ENCODE peak calls at places on chromosome 5, in six cellular contexts. M is HT-29, D is OCI-LY7, X is suprapubic skin, O is endodermal cell, F is adipocyte. P is an unnamed sample.

GRCh38 chr5:93054424-93055165 is 526.4 kb downstream of the NR2F1-AS1 start:
- DNase-seq in D (no peak), X (no peak), O (no peak), M (no peak), F (peak; percentile 92), P (peak; percentile 85)

GRCh38 chr5:107263387-107264003 is 407.2 kb downstream of the EFNA5 start:
- DNase-seq in F (no peak), X (no peak), O (no peak), D (peak; percentile 68), M (no peak), P (peak; percentile 38)

GRCh38 chr5:128920345-128921215 is 44.7 kb upstream of the SLC27A6 start:
- DNase-seq in X (no peak), O (no peak), F (peak; percentile 64), D (no peak), M (no peak), P (peak; percentile 60)

GRCh38 chr5:40904205-40904993 is 4.9 kb upstream of the C7 start:
- DNase-seq in M (peak; percentile 86), X (peak; percentile 66), F (peak; percentile 86), D (peak; percentile 52), O (peak; percentile 91), P (peak; percentile 77)

GRCh38 chr5:158054388-158055092 is 195.6 kb upstream of the CLINT1 start:
- DNase-seq in O (no peak), X (no peak), F (no peak), M (no peak), D (no peak), P (no peak)

GRCh38 chr5:149944666-149945065 is at the start of gene PDE6A:
- DNase-seq in F (no peak), M (no peak), X (no peak), O (no peak), D (no peak), P (no peak)

GRCh38 chr5:45696206-45696836 is at the start of gene HCN1:
- DNase-seq in D (no peak), X (peak; percentile 78), F (peak; percentile 16), O (peak; percentile 95), M (no peak), P (peak; percentile 20)

GRCh38 chr5:58022055-58022454 is 437.8 kb downstream of the PLK2 start:
- DNase-seq in D (no peak), F (no peak), X (no peak), M (no peak), O (no peak), P (peak; percentile 42)

GRCh38 chr5:26563979-26564378 is 474.4 kb downstream of the CDH9 start:
- DNase-seq in F (no peak), M (no peak), O (no peak), D (no peak), X (no peak), P (no peak)

GRCh38 chr5:32443145-32443540 is 1.4 kb downstream of the ZFR start:
- DNase-seq in O (no peak), F (peak; percentile 69), M (no peak), D (peak; percentile 18), X (no peak), P (peak; percentile 56)

P was measured in fibroblast of gingiva.